ENCODE peak calls at places on chromosomes 1 and 21, in four cellular contexts. I is neural crest cell, Z is iPS DF 19.7, R is GM23338. Q is an unnamed sample.

GRCh38 chr1:99152132-99152531 is 112.2 kb upstream of the PLPPR4 start:
- DNase-seq in I (no peak), R (no peak), Z (no peak), Q (no peak)

GRCh38 chr1:37556712-37557196 is at the start of gene DNALI1:
- DNase-seq in R (peak; percentile 96), Z (peak; percentile 52), I (peak; percentile 96), Q (peak; percentile 96)

GRCh38 chr1:2108213-2108876 is 58.1 kb downstream of the PRKCZ start:
- DNase-seq in R (peak; percentile 87), I (peak; percentile 59), Z (peak; percentile 35), Q (peak; percentile 97)

GRCh38 chr21:35855463-35855862 is 204.9 kb downstream of the SETD4 start:
- DNase-seq in Z (no peak), I (no peak), R (no peak), Q (no peak)

GRCh38 chr1:111730706-111731105 is 8.5 kb downstream of the INKA2 start:
- DNase-seq in Z (no peak), R (no peak), I (no peak), Q (peak; percentile 4)

GRCh38 chr1:32716312-32717126 is 13.9 kb upstream of the SYNC start:
- DNase-seq in I (peak; percentile 43), Z (peak; percentile 91), R (peak; percentile 100), Q (peak; percentile 98)

GRCh38 chr1:158494737-158495136 is 22.7 kb downstream of the OR10R2 start:
- DNase-seq in Z (no peak), I (no peak), R (no peak), Q (no peak)

GRCh38 chr1:84299536-84300260 is 1.8 kb upstream of the SAMD13 start:
- DNase-seq in I (no peak), Z (no peak), R (peak; percentile 37), Q (peak; percentile 30)

GRCh38 chr1:18608534-18608933 is 22.1 kb upstream of the PAX7 start:
- DNase-seq in R (peak; percentile 52), I (no peak), Z (no peak), Q (peak; percentile 55)

GRCh38 chr1:178934574-178934945 is 63.7 kb upstream of the ANGPTL1 start:
- DNase-seq in R (no peak), I (no peak), Z (no peak), Q (peak; percentile 11)

GRCh38 chr1:45429543-45430159 is 61.3 kb downstream of the TESK2 start:
- DNase-seq in Z (no peak), I (no peak), R (no peak), Q (no peak)

Q was measured in H7.